ENCODE peak calls at places on chromosome 16, in four cellular contexts. One of them, this sample, is unnamed.

GRCh38 chr16:7526736-7527135 is 194.1 kb downstream of the RBFOX1 start:
- DNase-seq in AG10803: no peak
- DNase-seq in AG09309: no peak
- DNase-seq in tibial artery: no peak
- DNase-seq in this sample: no peak

GRCh38 chr16:2178321-2179106 is 17.9 kb downstream of the CASKIN1 start:
- DNase-seq in AG10803: no peak
- DNase-seq in AG09309: no peak
- DNase-seq in tibial artery: no peak
- DNase-seq in this sample: no peak

GRCh38 chr16:13093676-13094075 is 192.3 kb downstream of the SHISA9 start:
- DNase-seq in AG10803: peak; percentile 3
- DNase-seq in AG09309: no peak
- DNase-seq in tibial artery: no peak
- DNase-seq in this sample: no peak

GRCh38 chr16:88356124-88356726 is 26.5 kb upstream of the ZNF469 start:
- DNase-seq in AG10803: no peak
- DNase-seq in AG09309: no peak
- DNase-seq in tibial artery: no peak
- DNase-seq in this sample: no peak

GRCh38 chr16:78242231-78242630 is 142.8 kb downstream of the WWOX start:
- DNase-seq in AG10803: no peak
- DNase-seq in AG09309: no peak
- DNase-seq in tibial artery: no peak
- DNase-seq in this sample: no peak

GRCh38 chr16:27429330-27429871 is 27.4 kb downstream of the IL21R start:
- DNase-seq in AG10803: no peak
- DNase-seq in AG09309: no peak
- DNase-seq in tibial artery: no peak
- DNase-seq in this sample: no peak

GRCh38 chr16:46918905-46919792 is 35.0 kb downstream of the GPT2 start:
- DNase-seq in AG10803: no peak
- DNase-seq in AG09309: no peak
- DNase-seq in tibial artery: no peak
- DNase-seq in this sample: no peak

GRCh38 chr16:53949716-53950410 is 245.9 kb downstream of the FTO start:
- DNase-seq in AG10803: no peak
- DNase-seq in AG09309: no peak
- DNase-seq in tibial artery: no peak
- DNase-seq in this sample: no peak

GRCh38 chr16:64478258-64478906 is 643.5 kb downstream of the CDH11 start:
- DNase-seq in AG10803: peak; percentile 85
- DNase-seq in AG09309: peak; percentile 67
- DNase-seq in tibial artery: no peak
- DNase-seq in this sample: peak; percentile 74

GRCh38 chr16:50924759-50925545 is 183.1 kb downstream of the CYLD start:
- DNase-seq in AG10803: no peak
- DNase-seq in AG09309: no peak
- DNase-seq in tibial artery: no peak
- DNase-seq in this sample: no peak

GRCh38 chr16:58628845-58629680 is 563 bp downstream of the CNOT1 start:
- DNase-seq in AG10803: peak; percentile 6
- DNase-seq in AG09309: no peak
- DNase-seq in tibial artery: peak; percentile 54
- DNase-seq in this sample: no peak

GRCh38 chr16:2939968-2940367 is 24.1 kb upstream of the KREMEN2 start:
- DNase-seq in AG10803: no peak
- DNase-seq in AG09309: no peak
- DNase-seq in tibial artery: no peak
- DNase-seq in this sample: no peak

GRCh38 chr16:16004314-16004749 is 54.9 kb downstream of the ABCC1 start:
- DNase-seq in AG10803: peak; percentile 74
- DNase-seq in AG09309: no peak
- DNase-seq in tibial artery: no peak
- DNase-seq in this sample: no peak

GRCh38 chr16:1643521-1643920 is 31.4 kb downstream of the CRAMP1 start:
- DNase-seq in AG10803: no peak
- DNase-seq in AG09309: no peak
- DNase-seq in tibial artery: no peak
- DNase-seq in this sample: no peak

GRCh38 chr16:3413730-3414379 is 12.8 kb downstream of the ZNF174 start:
- DNase-seq in AG10803: no peak
- DNase-seq in AG09309: no peak
- DNase-seq in tibial artery: no peak
- DNase-seq in this sample: no peak

GRCh38 chr16:22670551-22670970 is 143.4 kb upstream of the HS3ST2 start:
- DNase-seq in AG10803: no peak
- DNase-seq in AG09309: no peak
- DNase-seq in tibial artery: no peak
- DNase-seq in this sample: no peak

GRCh38 chr16:8528471-8528870 is 61.8 kb downstream of the TMEM114 start:
- DNase-seq in AG10803: no peak
- DNase-seq in AG09309: no peak
- DNase-seq in tibial artery: no peak
- DNase-seq in this sample: no peak

GRCh38 chr16:24291932-24292331 is 35.8 kb downstream of the CACNG3 start:
- DNase-seq in AG10803: no peak
- DNase-seq in AG09309: no peak
- DNase-seq in tibial artery: no peak
- DNase-seq in this sample: no peak

GRCh38 chr16:49011807-49012345 is 269.8 kb downstream of the CBLN1 start:
- DNase-seq in AG10803: no peak
- DNase-seq in AG09309: no peak
- DNase-seq in tibial artery: no peak
- DNase-seq in this sample: no peak

GRCh38 chr16:88953003-88953690 is 23.9 kb downstream of the CBFA2T3 start:
- DNase-seq in AG10803: no peak
- DNase-seq in AG09309: no peak
- DNase-seq in tibial artery: no peak
- DNase-seq in this sample: no peak

GRCh38 chr16:7990864-7991263 is 599.4 kb downstream of the TMEM114 start:
- DNase-seq in AG10803: no peak
- DNase-seq in AG09309: no peak
- DNase-seq in tibial artery: no peak
- DNase-seq in this sample: no peak

GRCh38 chr16:17334096-17334495 is 136.7 kb downstream of the XYLT1 start:
- DNase-seq in AG10803: peak; percentile 85
- DNase-seq in AG09309: peak; percentile 69
- DNase-seq in tibial artery: no peak
- DNase-seq in this sample: peak; percentile 51

GRCh38 chr16:6735631-6736030 is 597.0 kb upstream of the RBFOX1 start:
- DNase-seq in AG10803: no peak
- DNase-seq in AG09309: no peak
- DNase-seq in tibial artery: no peak
- DNase-seq in this sample: no peak

GRCh38 chr16:23120562-23120961 is 28.7 kb downstream of the USP31 start:
- DNase-seq in AG10803: no peak
- DNase-seq in AG09309: no peak
- DNase-seq in tibial artery: no peak
- DNase-seq in this sample: no peak

GRCh38 chr16:2835638-2836493 is 5.8 kb downstream of the ZG16B start:
- DNase-seq in AG10803: peak; percentile 100
- DNase-seq in AG09309: peak; percentile 96
- DNase-seq in tibial artery: no peak
- DNase-seq in this sample: peak; percentile 93

GRCh38 chr16:75477680-75478473 is 13.4 kb upstream of the TMEM170A start:
- DNase-seq in AG10803: no peak
- DNase-seq in AG09309: no peak
- DNase-seq in tibial artery: no peak
- DNase-seq in this sample: no peak

GRCh38 chr16:90008708-90009145 is 10.5 kb downstream of the DBNDD1 start:
- DNase-seq in AG10803: no peak
- DNase-seq in AG09309: no peak
- DNase-seq in tibial artery: no peak
- DNase-seq in this sample: no peak

GRCh38 chr16:11585460-11586374 is 1.0 kb downstream of the LITAF start:
- DNase-seq in AG10803: no peak
- DNase-seq in AG09309: no peak
- DNase-seq in tibial artery: peak; percentile 42
- DNase-seq in this sample: no peak

GRCh38 chr16:52068447-52069074 is 478.4 kb downstream of the TOX3 start:
- DNase-seq in AG10803: peak; percentile 25
- DNase-seq in AG09309: no peak
- DNase-seq in tibial artery: no peak
- DNase-seq in this sample: no peak

GRCh38 chr16:89711601-89712475 is 8.9 kb downstream of the VPS9D1 start:
- DNase-seq in AG10803: no peak
- DNase-seq in AG09309: no peak
- DNase-seq in tibial artery: no peak
- DNase-seq in this sample: no peak

GRCh38 chr16:10172848-10173655 is 9.2 kb downstream of the GRIN2A start:
- DNase-seq in AG10803: peak; percentile 19
- DNase-seq in AG09309: peak; percentile 13
- DNase-seq in tibial artery: no peak
- DNase-seq in this sample: no peak

GRCh38 chr16:30061195-30061554 is 4.4 kb upstream of the ALDOA start:
- DNase-seq in AG10803: no peak
- DNase-seq in AG09309: no peak
- DNase-seq in tibial artery: no peak
- DNase-seq in this sample: no peak

DNA sequence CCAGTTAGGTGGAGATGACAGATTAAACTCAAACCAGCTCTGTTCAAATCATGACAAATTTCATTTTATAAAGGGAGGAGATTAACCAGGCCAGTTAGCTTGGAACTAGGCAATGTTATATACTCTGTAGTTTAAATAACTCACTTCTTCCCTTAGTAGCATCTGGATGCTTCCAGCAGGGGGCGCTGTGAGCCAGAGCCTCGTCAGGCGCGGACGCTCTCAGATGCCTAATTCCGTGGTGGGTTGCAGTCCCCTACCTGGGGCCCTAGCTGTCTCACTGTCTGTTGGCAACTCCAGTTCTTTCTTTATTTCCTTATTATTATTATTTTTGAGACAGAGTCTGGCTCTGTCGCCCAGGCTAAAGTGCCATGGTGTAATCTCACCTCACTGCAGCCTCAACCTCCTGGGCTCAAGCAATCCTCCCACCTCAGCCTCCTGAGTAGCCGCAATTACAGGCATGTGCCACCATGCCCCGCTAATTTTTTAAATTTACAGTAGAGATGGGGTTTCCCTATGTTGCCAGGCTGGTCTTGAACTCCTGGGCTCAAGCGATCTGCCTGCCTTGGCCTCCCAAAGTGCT is 17.3 kb upstream of the WFDC1 start:
- DNase-seq in AG10803: peak; percentile 36
- DNase-seq in AG09309: no peak
- DNase-seq in tibial artery: peak; percentile 52
- DNase-seq in this sample: no peak
- TF ChIP-seq CTCF in AG10803: peak; percentile 89
- TF ChIP-seq CTCF in AG09309: peak; percentile 87
- TF ChIP-seq CTCF in tibial artery: peak; percentile 90
- TF ChIP-seq CTCF in this sample: peak; percentile 84

DNA sequence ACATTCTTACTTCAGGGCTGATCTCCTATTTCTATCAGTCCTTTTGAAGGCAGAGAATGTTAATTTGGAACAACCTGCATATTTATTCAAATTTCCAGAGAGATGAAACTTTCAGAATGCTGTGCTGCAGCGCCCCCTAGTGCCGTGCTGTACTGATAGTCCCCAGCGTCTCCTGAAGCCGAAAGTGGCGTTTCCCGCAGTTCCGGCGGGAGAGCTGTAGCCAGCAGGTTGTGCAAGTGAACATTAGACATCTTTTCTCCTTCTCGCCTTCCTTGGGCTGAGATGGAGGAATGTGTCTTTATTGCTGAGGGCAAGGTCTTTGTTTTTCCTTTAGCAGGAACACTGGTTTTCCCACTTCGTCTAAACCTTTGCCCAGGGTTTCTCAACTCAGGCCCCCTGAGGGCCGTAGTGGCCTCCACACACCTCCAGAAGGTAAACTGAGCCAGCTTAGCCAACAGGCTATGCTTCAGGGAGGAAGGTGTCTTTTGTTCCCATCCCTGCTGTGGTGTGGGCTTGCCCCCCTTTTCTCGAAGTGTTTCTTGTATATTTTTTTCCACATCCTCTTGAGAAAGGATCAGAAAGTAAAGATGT is 26.4 kb downstream of the USP10 start:
- DNase-seq in AG10803: peak; percentile 82
- DNase-seq in AG09309: peak; percentile 46
- DNase-seq in tibial artery: peak; percentile 93
- DNase-seq in this sample: no peak
- H3K4me3 ChIP-seq in AG10803: no peak overlapping the region
- H3K4me3 ChIP-seq in AG09309: no peak overlapping the region
- H3K4me3 ChIP-seq in tibial artery: no peak overlapping the region
- H3K4me3 ChIP-seq in this sample: no peak overlapping the region

DNA sequence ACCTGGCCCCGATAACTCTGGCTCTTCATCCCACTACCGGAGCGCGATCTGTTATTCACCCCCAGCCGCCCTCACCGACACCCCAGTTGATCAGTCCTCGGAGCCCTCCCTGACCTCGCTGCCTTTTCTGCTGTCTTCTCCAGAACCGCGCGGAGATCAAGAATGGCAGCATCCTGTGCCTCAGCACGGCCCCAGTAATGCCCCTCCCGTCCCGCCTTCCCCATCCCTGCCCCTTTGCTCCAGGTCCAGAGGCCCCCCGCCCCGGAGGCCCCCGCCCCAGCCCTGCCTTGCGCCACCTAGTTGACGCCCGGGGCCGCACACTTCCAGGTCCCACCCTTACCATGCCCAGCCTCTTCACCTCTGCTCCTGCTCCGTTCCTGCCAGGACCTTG is 872 bp downstream of the ELMO3 start:
- DNase-seq in AG10803: no peak
- DNase-seq in AG09309: no peak
- DNase-seq in tibial artery: no peak
- DNase-seq in this sample: no peak
- TF ChIP-seq CTCF in AG10803: no peak
- TF ChIP-seq CTCF in AG09309: no peak
- TF ChIP-seq CTCF in tibial artery: no peak
- TF ChIP-seq CTCF in this sample: no peak

GRCh38 chr16:87209808-87210512 is 107.2 kb downstream of the C16orf95 start:
- DNase-seq in AG10803: no peak
- DNase-seq in AG09309: no peak
- DNase-seq in tibial artery: no peak
- DNase-seq in this sample: no peak

GRCh38 chr16:87206646-87207451 is 110.3 kb downstream of the C16orf95 start:
- DNase-seq in AG10803: peak; percentile 84
- DNase-seq in AG09309: peak; percentile 21
- DNase-seq in tibial artery: peak; percentile 43
- DNase-seq in this sample: no peak

GRCh38 chr16:87207965-87208364 is 109.2 kb downstream of the C16orf95 start:
- DNase-seq in AG10803: peak; percentile 70
- DNase-seq in AG09309: no peak
- DNase-seq in tibial artery: no peak
- DNase-seq in this sample: no peak

GRCh38 chr16:87210949-87211348 is 106.2 kb downstream of the C16orf95 start:
- DNase-seq in AG10803: peak; percentile 68
- DNase-seq in AG09309: no peak
- DNase-seq in tibial artery: no peak
- DNase-seq in this sample: no peak

DNA sequence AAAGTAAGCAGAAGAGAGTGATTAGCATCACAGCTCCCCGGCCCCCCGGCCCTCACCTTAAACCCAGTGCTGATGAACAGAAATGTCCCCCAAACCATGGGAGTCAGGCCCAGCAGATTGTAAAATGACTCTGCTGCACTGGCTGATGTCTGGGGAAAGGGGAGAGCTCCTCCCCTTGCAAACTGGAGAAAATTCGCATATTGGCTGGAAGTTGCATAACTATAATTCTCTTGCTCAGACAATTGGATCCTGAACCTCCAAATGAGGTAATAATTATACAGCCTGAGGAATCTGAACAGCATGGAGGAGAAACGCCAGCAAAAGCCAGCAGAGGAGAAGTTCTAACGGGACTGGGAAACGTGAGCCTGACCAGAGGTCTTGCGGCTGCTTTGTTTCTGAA is 109.7 kb downstream of the C16orf95 start:
- DNase-seq in AG10803: peak; percentile 93
- DNase-seq in AG09309: peak; percentile 80
- DNase-seq in tibial artery: no peak
- DNase-seq in this sample: peak; percentile 51
- H3K4me3 ChIP-seq in AG10803: peak overlapping the region; percentile 23
- H3K4me3 ChIP-seq in AG09309: no peak overlapping the region
- H3K4me3 ChIP-seq in tibial artery: no peak overlapping the region
- H3K4me3 ChIP-seq in this sample: peak overlapping the region; percentile 12

This sample was measured in AG04449.